ENCODE peak calls at places on chromosomes 6 and 20, in four cellular contexts. T is ascending aorta, J is endodermal cell, O is esophagus squamous epithelium. D is an unnamed sample.

GRCh38 chr6:8180327-8181161 is 78.2 kb upstream of the EEF1E1 start:
- DNase-seq in T (peak; percentile 66), J (peak; percentile 73), O (no peak), D (no peak)

GRCh38 chr6:392441-393390 is 1.2 kb downstream of the IRF4 start:
- DNase-seq in T (no peak), J (peak; percentile 79), O (no peak), D (no peak)

GRCh38 chr6:105097288-105097687 is 82.5 kb downstream of the POPDC3 start:
- DNase-seq in T (no peak), J (no peak), O (no peak), D (no peak)

GRCh38 chr20:16947346-16947943 is 199.3 kb downstream of the OTOR start:
- DNase-seq in T (no peak), J (no peak), O (no peak), D (no peak)

GRCh38 chr6:38131527-38131965 is 312.0 kb downstream of the ZFAND3 start:
- DNase-seq in T (no peak), J (no peak), O (no peak), D (no peak)

GRCh38 chr6:167977717-167978467 is 19.6 kb upstream of the KIF25 start:
- DNase-seq in T (no peak), J (no peak), O (no peak), D (no peak)

GRCh38 chr6:95081949-95082348 is 495.4 kb upstream of the MANEA start:
- DNase-seq in T (no peak), J (no peak), O (no peak), D (no peak)

GRCh38 chr20:48638546-48638945 is 189.3 kb downstream of the PREX1 start:
- DNase-seq in T (no peak), J (no peak), O (no peak), D (no peak)

GRCh38 chr6:27091661-27092315 is 155.7 kb upstream of the PRSS16 start:
- DNase-seq in T (no peak), J (peak; percentile 78), O (no peak), D (no peak)

GRCh38 chr20:25484911-25485511 is 77.5 kb downstream of the GINS1 start:
- DNase-seq in T (no peak), J (no peak), O (no peak), D (no peak)

GRCh38 chr6:6169141-6169540 is 151.3 kb downstream of the F13A1 start:
- DNase-seq in T (no peak), J (peak; percentile 57), O (no peak), D (no peak)

GRCh38 chr6:155216312-155217028 is 47.3 kb upstream of the CLDN20 start:
- DNase-seq in T (no peak), J (peak; percentile 72), O (no peak), D (no peak)

GRCh38 chr6:12766365-12766764 is 49.8 kb downstream of the PHACTR1 start:
- DNase-seq in T (no peak), J (no peak), O (no peak), D (no peak)

GRCh38 chr6:34358389-34358906 is 34.0 kb downstream of the NUDT3 start:
- DNase-seq in T (no peak), J (no peak), O (no peak), D (no peak)

GRCh38 chr20:24502661-24503060 is 33.2 kb downstream of the SYNDIG1 start:
- DNase-seq in T (no peak), J (no peak), O (no peak), D (no peak)

GRCh38 chr6:33868143-33868542 is 64.3 kb upstream of the MLN start:
- DNase-seq in T (no peak), J (no peak), O (no peak), D (no peak)

GRCh38 chr20:37238426-37238825 is 23.2 kb downstream of the GHRH start:
- DNase-seq in T (peak; percentile 25), J (no peak), O (no peak), D (no peak)
- H3K36me3 ChIP-seq in T (peaks cover 74% of the 10 kb centered on the region), J (peaks cover 95% of the 10 kb centered on the region), O (peaks cover 100% of the 10 kb centered on the region), D (no peaks in the 10 kb centered on the region)

GRCh38 chr6:30283761-30284160 is 43.0 kb upstream of the TRIM39 start:
- DNase-seq in T (no peak), J (no peak), O (no peak), D (no peak)

DNA sequence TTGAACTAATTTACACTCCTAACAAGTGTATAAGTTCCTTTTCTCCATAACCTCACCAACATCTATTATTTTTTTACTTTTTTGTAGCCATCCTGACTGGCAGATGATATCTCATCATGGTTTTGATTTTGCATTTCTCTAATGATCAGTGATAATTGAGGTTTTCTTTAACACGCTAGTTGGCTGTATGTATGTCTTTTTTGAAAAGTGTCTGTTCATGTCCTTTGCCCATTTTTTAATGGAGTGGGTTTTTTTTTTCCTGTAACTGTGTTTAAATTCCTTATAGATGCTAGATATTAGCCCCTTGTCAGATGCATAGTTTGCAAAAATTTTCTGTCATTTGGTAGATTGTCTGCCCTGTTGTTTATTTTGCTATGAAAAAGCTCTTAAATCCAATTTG is 39.6 kb upstream of the TRIM39 start:
- DNase-seq in T (no peak), J (no peak), O (no peak), D (no peak)
- H3K9me3 ChIP-seq in T (peaks cover 41% of the 10 kb centered on the region), J (peaks cover 100% of the 10 kb centered on the region), O (no peaks in the 10 kb centered on the region), D (no peaks in the 10 kb centered on the region)

DNA sequence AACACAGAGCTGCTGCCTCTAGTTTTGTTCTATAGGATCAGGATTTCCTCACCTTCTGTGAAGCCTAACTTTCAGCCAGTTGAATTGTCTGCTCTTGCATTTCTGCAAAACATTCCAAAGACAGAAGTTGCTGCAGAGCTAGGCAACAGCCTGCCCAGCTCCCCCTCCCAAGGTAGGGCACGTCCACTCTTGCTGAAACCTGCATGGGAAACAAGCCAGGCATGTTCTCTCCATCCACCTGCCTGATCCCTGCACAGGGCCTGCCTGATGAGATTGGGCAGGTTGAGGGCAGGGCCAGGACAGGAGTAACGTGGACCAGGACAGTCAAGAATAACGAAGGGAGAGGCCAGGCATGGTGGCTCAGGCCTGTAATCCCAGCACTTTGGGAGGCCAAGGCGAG is 58.9 kb upstream of the NAA20 start:
- DNase-seq in T (no peak), J (no peak), O (no peak), D (no peak)
- H3K36me3 ChIP-seq in T (peaks cover 51% of the 10 kb centered on the region), J (peaks cover 7% of the 10 kb centered on the region), O (peaks cover 80% of the 10 kb centered on the region), D (peaks cover 62% of the 10 kb centered on the region)

GRCh38 chr6:30282522-30282921 is 44.2 kb upstream of the TRIM39 start:
- DNase-seq in T (no peak), J (no peak), O (no peak), D (no peak)
- H3K9me3 ChIP-seq in T (peaks cover 70% of the 10 kb centered on the region), J (peaks cover 96% of the 10 kb centered on the region), O (no peaks in the 10 kb centered on the region), D (peaks cover 43% of the 10 kb centered on the region)

DNA sequence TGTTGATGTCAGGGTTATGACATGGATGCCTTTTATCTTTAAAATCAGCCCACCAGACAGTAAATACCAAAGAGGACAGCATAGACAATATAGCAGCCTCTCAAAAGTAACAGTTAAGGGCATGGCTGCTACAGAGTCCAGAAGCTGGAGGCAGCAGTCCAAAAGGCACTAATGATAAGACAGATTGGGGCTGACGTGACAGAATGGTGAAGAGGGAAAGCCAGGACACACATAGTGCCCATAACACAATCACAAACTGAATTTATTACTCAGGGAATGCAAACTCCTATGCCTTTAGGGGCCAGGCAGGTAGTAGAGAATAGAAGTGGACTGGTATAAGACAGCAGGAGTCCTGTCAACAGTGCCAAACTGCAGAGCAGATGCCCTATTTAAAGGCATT is 40.7 kb downstream of the TP53INP2 start:
- DNase-seq in T (no peak), J (no peak), O (no peak), D (no peak)
- H3K36me3 ChIP-seq in T (peaks cover 67% of the 10 kb centered on the region), J (peaks cover 79% of the 10 kb centered on the region), O (peaks cover 100% of the 10 kb centered on the region), D (peaks cover 85% of the 10 kb centered on the region)

GRCh38 chr20:47521059-47521808 is 19.5 kb downstream of the NCOA3 start:
- DNase-seq in T (no peak), J (peak; percentile 90), O (no peak), D (no peak)
- H3K9me3 ChIP-seq in T (no peaks in the 10 kb centered on the region), J (peaks cover 56% of the 10 kb centered on the region), O (no peaks in the 10 kb centered on the region), D (no peaks in the 10 kb centered on the region)

GRCh38 chr6:166411721-166412151 is 29.0 kb upstream of the MPC1 start:
- DNase-seq in T (no peak), J (no peak), O (no peak), D (no peak)

GRCh38 chr6:166410426-166410935 is 27.7 kb upstream of the MPC1 start:
- DNase-seq in T (no peak), J (no peak), O (no peak), D (no peak)

GRCh38 chr6:166412156-166412910 is 29.6 kb upstream of the MPC1 start:
- DNase-seq in T (no peak), J (no peak), O (no peak), D (no peak)

GRCh38 chr6:166412911-166413384 is 30.2 kb upstream of the MPC1 start:
- DNase-seq in T (no peak), J (no peak), O (no peak), D (no peak)

GRCh38 chr6:166411271-166411670 is 28.5 kb upstream of the MPC1 start:
- DNase-seq in T (no peak), J (no peak), O (no peak), D (no peak)
- H3K36me3 ChIP-seq in T (no peaks in the 10 kb centered on the region), J (no peaks in the 10 kb centered on the region), O (peaks cover 38% of the 10 kb centered on the region), D (no peaks in the 10 kb centered on the region)

GRCh38 chr20:15836634-15837033 is 736.6 kb downstream of the KIF16B start:
- DNase-seq in T (no peak), J (no peak), O (no peak), D (no peak)
- H3K9me3 ChIP-seq in T (no peaks in the 10 kb centered on the region), J (no peaks in the 10 kb centered on the region), O (no peaks in the 10 kb centered on the region), D (no peaks in the 10 kb centered on the region)

GRCh38 chr20:50586531-50587232 is 76.5 kb downstream of the PTPN1 start:
- DNase-seq in T (no peak), J (no peak), O (no peak), D (no peak)
- H3K36me3 ChIP-seq in T (peaks cover 45% of the 10 kb centered on the region), J (peaks cover 33% of the 10 kb centered on the region), O (peaks cover 77% of the 10 kb centered on the region), D (peaks cover 79% of the 10 kb centered on the region)